ENCODE peak calls at places on chromosomes 2 and 18, in nine cellular contexts. O is upper lobe of right lung; K is heart left ventricle; N is NT2/D1; R is OCI-LY7; S is adipocyte; X is effector memory CD4-positive, alpha-beta T cell; Q is neuronal stem cell; C is astrocyte. E is an unnamed sample.
A peak's percentile ranks its signal among the peaks of the same experiment; 100 is the strongest.

GRCh38 chr2:70241338-70241737 is 7.1 kb downstream of the TIA1 start:
- DNase-seq in O (no peak), K (no peak), N (no peak), R (no peak), S (no peak), X (no peak), Q (no peak), C (no peak), E (peak; percentile 43)

GRCh38 chr2:206274434-206275273 is at the start of gene ZDBF2:
- DNase-seq in O (peak; percentile 77), K (peak; percentile 52), N (peak; percentile 57), R (peak; percentile 69), S (peak; percentile 78), X (peak; percentile 24), Q (peak; percentile 79), C (peak; percentile 71), E (peak; percentile 15)

GRCh38 chr2:230124235-230124634 is 55.5 kb upstream of the SLC16A14 start:
- DNase-seq in O (no peak), K (no peak), N (no peak), R (no peak), S (no peak), X (no peak), Q (no peak), C (no peak), E (no peak)

GRCh38 chr2:118881490-118882129 is 34.2 kb upstream of the EN1 start:
- DNase-seq in O (peak; percentile 75), K (peak; percentile 49), N (peak; percentile 66), R (peak; percentile 74), S (peak; percentile 60), X (peak; percentile 43), Q (no peak), C (no peak), E (peak; percentile 52)

GRCh38 chr18:77062518-77063003 is 70.0 kb downstream of the MBP start:
- DNase-seq in O (no peak), K (no peak), N (no peak), R (peak; percentile 77), S (no peak), X (peak; percentile 61), Q (no peak), C (peak; percentile 97), E (no peak)

GRCh38 chr2:223093436-223093839 is 41.4 kb downstream of the KCNE4 start:
- DNase-seq in O (no peak), K (peak; percentile 68), N (no peak), R (no peak), S (peak; percentile 42), X (no peak), Q (no peak), C (peak; percentile 89), E (peak; percentile 99)

GRCh38 chr2:39851691-39852110 is 72.6 kb upstream of the THUMPD2 start:
- DNase-seq in O (no peak), K (no peak), N (peak; percentile 30), R (peak; percentile 87), S (peak; percentile 58), X (no peak), Q (no peak), C (peak; percentile 68), E (peak; percentile 46)

GRCh38 chr2:109721117-109721504 is 73.0 kb upstream of the RGPD5 start:
- DNase-seq in O (peak; percentile 12), K (no peak), N (no peak), R (no peak), S (no peak), X (no peak), Q (no peak), C (no peak), E (no peak)

GRCh38 chr2:201983174-201983573 is 50.5 kb upstream of the FZD7 start:
- DNase-seq in O (no peak), K (no peak), N (no peak), R (no peak), S (no peak), X (no peak), Q (no peak), C (no peak), E (no peak)

GRCh38 chr2:104040739-104041138 is 813.2 kb upstream of the POU3F3 start:
- DNase-seq in O (no peak), K (no peak), N (peak; percentile 28), R (no peak), S (no peak), X (no peak), Q (no peak), C (no peak), E (no peak)

GRCh38 chr2:104405628-104406027 is 448.3 kb upstream of the POU3F3 start:
- DNase-seq in O (no peak), K (no peak), N (no peak), R (no peak), S (no peak), X (no peak), Q (no peak), C (no peak), E (no peak)

GRCh38 chr18:57885931-57886330 is 82.8 kb upstream of the ATP8B1 start:
- DNase-seq in O (no peak), K (no peak), N (no peak), R (no peak), S (no peak), X (no peak), Q (no peak), C (no peak), E (no peak)

GRCh38 chr2:69026026-69026425 is 13.0 kb downstream of the ANTXR1 start:
- DNase-seq in O (no peak), K (no peak), N (peak; percentile 44), R (peak; percentile 34), S (peak; percentile 25), X (no peak), Q (no peak), C (no peak), E (no peak)

GRCh38 chr2:10914272-10914693 is 2.5 kb downstream of the KCNF1 start:
- DNase-seq in O (peak; percentile 63), K (no peak), N (peak; percentile 35), R (no peak), S (no peak), X (no peak), Q (no peak), C (no peak), E (peak; percentile 67)

GRCh38 chr2:43905871-43906270 is 67.1 kb downstream of the ABCG8 start:
- DNase-seq in O (no peak), K (no peak), N (no peak), R (no peak), S (no peak), X (no peak), Q (no peak), C (peak; percentile 75), E (no peak)

GRCh38 chr2:148201075-148202004 is 180.4 kb downstream of the MBD5 start:
- DNase-seq in O (peak; percentile 72), K (peak; percentile 34), N (peak; percentile 71), R (peak; percentile 40), S (peak; percentile 30), X (no peak), Q (peak; percentile 35), C (no peak), E (peak; percentile 77)

GRCh38 chr18:23341983-23342382 is 111.1 kb upstream of the RIOK3 start:
- DNase-seq in O (no peak), K (no peak), N (no peak), R (no peak), S (no peak), X (no peak), Q (no peak), C (no peak), E (no peak)

GRCh38 chr2:166520604-166521003 is 26.6 kb upstream of the SCN7A start:
- DNase-seq in O (no peak), K (no peak), N (no peak), R (no peak), S (no peak), X (no peak), Q (no peak), C (no peak), E (no peak)

GRCh38 chr2:127076924-127077323 is 30.0 kb downstream of the BIN1 start:
- DNase-seq in O (no peak), K (no peak), N (no peak), R (no peak), S (no peak), X (no peak), Q (no peak), C (no peak), E (no peak)

GRCh38 chr2:11742317-11742701 is 4.1 kb upstream of the LPIN1 start:
- DNase-seq in O (no peak), K (no peak), N (no peak), R (no peak), S (no peak), X (no peak), Q (no peak), C (no peak), E (no peak)

GRCh38 chr2:68909793-68910674 is 38.8 kb upstream of the BMP10 start:
- DNase-seq in O (no peak), K (peak; percentile 46), N (peak; percentile 81), R (peak; percentile 87), S (peak; percentile 88), X (peak; percentile 54), Q (peak; percentile 65), C (peak; percentile 49), E (peak; percentile 88)

GRCh38 chr18:55950379-55951166 is 362.6 kb upstream of the TCF4 start:
- DNase-seq in O (no peak), K (no peak), N (no peak), R (no peak), S (no peak), X (no peak), Q (no peak), C (no peak), E (no peak)
- H3K9me3 ChIP-seq in O (no peaks in the 10 kb centered on the region), K (peaks cover 6% of the 10 kb centered on the region), N (peaks cover 7% of the 10 kb centered on the region), R (no peaks in the 10 kb centered on the region), S (no peaks in the 10 kb centered on the region), X (no peaks in the 10 kb centered on the region), Q (no peaks in the 10 kb centered on the region), C (no peaks in the 10 kb centered on the region), E (no peaks in the 10 kb centered on the region)

DNA sequence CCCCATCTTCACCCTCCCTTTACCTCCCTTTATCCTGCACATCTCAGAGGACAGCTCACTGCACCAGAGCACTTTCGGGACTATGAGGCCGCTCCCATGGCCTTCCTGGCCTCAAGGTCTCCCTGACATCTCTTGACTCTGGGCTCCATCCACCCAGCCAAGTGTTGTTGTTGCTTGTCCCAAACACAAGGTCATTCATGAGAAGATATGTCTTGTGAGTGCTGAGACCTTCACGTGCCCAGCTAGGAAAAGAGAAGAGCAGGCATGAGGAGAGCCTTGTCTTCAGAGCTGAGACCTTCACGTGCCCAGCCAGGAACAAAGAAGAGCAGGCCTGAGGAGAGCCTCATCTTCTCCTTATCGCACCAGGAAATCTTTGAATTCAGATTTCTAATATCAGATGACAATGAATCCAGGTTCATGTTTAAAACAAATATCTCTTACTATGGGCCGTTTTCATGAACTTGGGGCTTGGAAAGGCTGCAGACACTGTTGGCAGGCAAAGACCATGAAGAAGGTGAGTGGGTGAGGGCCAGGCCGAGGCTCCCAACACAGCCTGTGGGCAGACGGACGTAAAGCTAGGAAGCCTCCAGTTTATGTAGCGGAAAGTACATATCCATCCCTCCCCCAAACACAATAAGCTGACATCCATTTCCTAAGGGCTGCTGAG is 256.1 kb downstream of the NDUFA10 start:
- DNase-seq in O (peak; percentile 26), K (no peak), N (no peak), R (no peak), S (no peak), X (no peak), Q (no peak), C (no peak), E (no peak)
- H3K9me3 ChIP-seq in O (peaks cover 5% of the 10 kb centered on the region), K (peaks cover 7% of the 10 kb centered on the region), N (peaks cover 19% of the 10 kb centered on the region), R (peaks cover 4% of the 10 kb centered on the region), S (peaks cover 15% of the 10 kb centered on the region), X (no peaks in the 10 kb centered on the region), Q (peaks cover 9% of the 10 kb centered on the region), C (peaks cover 8% of the 10 kb centered on the region), E (no peaks in the 10 kb centered on the region)

GRCh38 chr2:125427721-125428315 is 1228.1 kb upstream of the GYPC start:
- DNase-seq in O (no peak), K (no peak), N (no peak), R (no peak), S (no peak), X (no peak), Q (no peak), C (peak; percentile 26), E (no peak)
- H3K9me3 ChIP-seq in O (no peaks in the 10 kb centered on the region), K (no peaks in the 10 kb centered on the region), N (no peaks in the 10 kb centered on the region), R (no peaks in the 10 kb centered on the region), S (no peaks in the 10 kb centered on the region), X (no peaks in the 10 kb centered on the region), Q (no peaks in the 10 kb centered on the region), C (no peaks in the 10 kb centered on the region), E (peaks cover 2% of the 10 kb centered on the region)

GRCh38 chr18:78935406-78935805 is 44.2 kb upstream of the SALL3 start:
- DNase-seq in O (peak; percentile 51), K (no peak), N (no peak), R (no peak), S (no peak), X (no peak), Q (no peak), C (no peak), E (no peak)
- H3K9me3 ChIP-seq in O (no peaks in the 10 kb centered on the region), K (no peaks in the 10 kb centered on the region), N (no peaks in the 10 kb centered on the region), R (no peaks in the 10 kb centered on the region), S (no peaks in the 10 kb centered on the region), X (no peaks in the 10 kb centered on the region), Q (no peaks in the 10 kb centered on the region), C (no peaks in the 10 kb centered on the region), E (no peaks in the 10 kb centered on the region)